ENCODE peak calls at places on chromosomes 2 and 18, in six cellular contexts. S, A, Y, J, X and K are unnamed samples. For H3K4me1, the result is how much of the 10 kb centered on the place peaks cover.

GRCh38 chr18:79597176-79598045 is 82.2 kb upstream of the CTDP1 start:
- DNase-seq in S (no peak), A (peak), Y (no peak), J (no peak), X (no peak), K (no peak)

GRCh38 chr2:85718885-85719487 is 24.8 kb downstream of the GNLY start:
- DNase-seq in S (no peak), A (no peak), Y (peak), J (no peak), X (no peak), K (no peak)

GRCh38 chr2:170017848-170018492 is 160.0 kb upstream of the MYO3B start:
- DNase-seq in S (no peak), A (no peak), Y (no peak), J (no peak), X (peak), K (no peak)

GRCh38 chr2:182372661-182373060 is 54.2 kb downstream of the PDE1A start:
- DNase-seq in S (peak), A (no peak), Y (peak), J (peak), X (peak), K (no peak)

GRCh38 chr18:274313-274712 is 6.5 kb upstream of the THOC1 start:
- DNase-seq in S (no peak), A (no peak), Y (no peak), J (no peak), X (no peak), K (no peak)

GRCh38 chr2:99707592-99707991 is 217.8 kb upstream of the REV1 start:
- DNase-seq in S (no peak), A (no peak), Y (no peak), J (no peak), X (no peak), K (no peak)

GRCh38 chr2:237324446-237325236 is 89.3 kb downstream of the COL6A3 start:
- DNase-seq in S (no peak), A (no peak), Y (no peak), J (no peak), X (no peak), K (no peak)

GRCh38 chr2:110853516-110853915 is 121.1 kb downstream of the ACOXL start:
- DNase-seq in S (no peak), A (no peak), Y (peak), J (no peak), X (no peak), K (no peak)

GRCh38 chr2:155663265-155663664 is 669.3 kb downstream of the NR4A2 start:
- DNase-seq in S (no peak), A (no peak), Y (no peak), J (no peak), X (no peak), K (no peak)

GRCh38 chr18:13107074-13107473 is 111.5 kb upstream of the LDLRAD4 start:
- DNase-seq in S (no peak), A (no peak), Y (no peak), J (no peak), X (no peak), K (no peak)

GRCh38 chr2:239934571-239935171 is 90.5 kb downstream of the NDUFA10 start:
- DNase-seq in S (peak), A (peak), Y (peak), J (no peak), X (peak), K (no peak)

GRCh38 chr2:102109016-102109415 is 33.5 kb upstream of the IL1R1 start:
- DNase-seq in S (no peak), A (no peak), Y (no peak), J (no peak), X (no peak), K (no peak)

GRCh38 chr2:240919161-240919781 is 13.1 kb downstream of the CROCC2 start:
- DNase-seq in S (peak), A (peak), Y (no peak), J (no peak), X (peak), K (peak)

GRCh38 chr2:128264881-128265607 is 53.6 kb downstream of the HS6ST1 start:
- DNase-seq in S (no peak), A (no peak), Y (peak), J (no peak), X (no peak), K (no peak)

GRCh38 chr2:195779491-195779890 is 122.5 kb downstream of the SLC39A10 start:
- DNase-seq in S (no peak), A (no peak), Y (no peak), J (no peak), X (no peak), K (no peak)

GRCh38 chr2:203330434-203330833 is 2.2 kb downstream of the ABI2 start:
- DNase-seq in S (no peak), A (no peak), Y (no peak), J (no peak), X (no peak), K (no peak)

GRCh38 chr2:239025081-239025801 is 177.4 kb downstream of the TWIST2 start:
- DNase-seq in S (no peak), A (peak), Y (no peak), J (no peak), X (no peak), K (no peak)

GRCh38 chr2:120958623-120959366 is 223.1 kb downstream of the GLI2 start:
- DNase-seq in S (no peak), A (no peak), Y (no peak), J (no peak), X (no peak), K (no peak)

GRCh38 chr2:10424051-10424450 is 24.1 kb downstream of the ODC1 start:
- DNase-seq in S (no peak), A (no peak), Y (no peak), J (no peak), X (no peak), K (no peak)

GRCh38 chr2:120605231-120605935 is 130.3 kb upstream of the GLI2 start:
- DNase-seq in S (peak), A (peak), Y (no peak), J (no peak), X (no peak), K (no peak)

GRCh38 chr18:69401475-69402218 is 959 bp downstream of the DOK6 start:
- DNase-seq in S (no peak), A (no peak), Y (no peak), J (no peak), X (peak), K (no peak)

GRCh38 chr2:202494300-202494699 is 118.2 kb downstream of the BMPR2 start:
- DNase-seq in S (no peak), A (no peak), Y (peak), J (no peak), X (peak), K (no peak)

GRCh38 chr2:178523596-178524134 is 43.4 kb downstream of the PLEKHA3 start:
- DNase-seq in S (no peak), A (no peak), Y (peak), J (no peak), X (no peak), K (no peak)

GRCh38 chr18:50410894-50411293 is 36.0 kb downstream of the SKA1 start:
- DNase-seq in S (no peak), A (no peak), Y (no peak), J (no peak), X (no peak), K (no peak)

GRCh38 chr2:189791338-189792042 is 7.2 kb downstream of the PMS1 start:
- DNase-seq in S (no peak), A (no peak), Y (peak), J (no peak), X (no peak), K (no peak)

GRCh38 chr18:2906522-2907458 is 60.0 kb downstream of the EMILIN2 start:
- DNase-seq in S (no peak), A (peak), Y (peak), J (no peak), X (peak), K (peak)

GRCh38 chr18:65936678-65937077 is 185.9 kb downstream of the CDH7 start:
- DNase-seq in S (no peak), A (no peak), Y (no peak), J (no peak), X (no peak), K (no peak)

GRCh38 chr18:79900610-79901570 is 50.6 kb downstream of the SLC66A2 start:
- DNase-seq in S (peak), A (no peak), Y (no peak), J (no peak), X (no peak), K (no peak)

GRCh38 chr2:151030663-151031230 is 230.9 kb downstream of the RBM43 start:
- DNase-seq in S (no peak), A (no peak), Y (no peak), J (no peak), X (no peak), K (no peak)

GRCh38 chr2:14634885-14635871 is 2.7 kb downstream of the LRATD1 start:
- DNase-seq in S (peak), A (peak), Y (peak), J (no peak), X (peak), K (peak)

GRCh38 chr2:122366427-122366826 is 611.0 kb downstream of the TSN start:
- DNase-seq in S (no peak), A (no peak), Y (no peak), J (no peak), X (no peak), K (no peak)

GRCh38 chr2:237901932-237902846 is 42.8 kb downstream of the RAMP1 start:
- DNase-seq in S (peak), A (no peak), Y (no peak), J (no peak), X (no peak), K (no peak)

GRCh38 chr18:24402209-24402785 is 4.7 kb upstream of the OSBPL1A start:
- DNase-seq in S (no peak), A (no peak), Y (no peak), J (no peak), X (no peak), K (no peak)

GRCh38 chr2:149038442-149039212 is at the start of gene LYPD6B:
- DNase-seq in S (no peak), A (no peak), Y (peak), J (no peak), X (no peak), K (peak)

GRCh38 chr18:22933958-22934423 is 863 bp downstream of the RBBP8 start:
- DNase-seq in S (no peak), A (no peak), Y (no peak), J (peak), X (no peak), K (no peak)

GRCh38 chr2:218028562-218029348 is 26.0 kb upstream of the TNS1 start:
- DNase-seq in S (no peak), A (no peak), Y (no peak), J (no peak), X (no peak), K (no peak)

GRCh38 chr2:42959993-42960834 is 167.8 kb upstream of the HAAO start:
- DNase-seq in S (no peak), A (no peak), Y (no peak), J (no peak), X (no peak), K (no peak)
- H3K4me1 ChIP-seq in S (under half), A (under half), Y (under half), J (under half), X (half or more), K (under half)

DNA sequence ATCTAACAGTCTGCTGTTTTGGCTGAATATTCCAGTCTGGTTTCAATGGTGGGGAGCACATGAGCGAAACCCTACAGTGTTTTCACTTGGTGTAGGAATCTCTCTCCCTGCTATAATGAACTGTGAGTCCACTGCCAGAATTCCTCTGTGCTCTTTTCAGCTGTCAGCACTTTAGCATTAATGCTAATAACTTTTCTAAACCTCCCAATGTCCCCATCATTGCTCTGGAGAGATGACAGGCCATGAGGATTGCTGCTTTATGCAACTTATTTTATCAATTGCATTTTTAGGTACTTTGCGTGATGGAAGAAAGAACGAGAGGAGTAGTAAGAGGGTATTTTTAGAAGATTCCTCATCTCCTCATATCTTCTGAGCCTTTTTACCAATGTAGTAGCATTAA is 25.3 kb downstream of the STK39 start:
- DNase-seq in S (no peak), A (no peak), Y (no peak), J (no peak), X (no peak), K (no peak)
- H3K4me1 ChIP-seq in S (under half), A (under half), Y (under half), J (under half), X (half or more), K (under half)

GRCh38 chr2:109330056-109330455 is 201.1 kb downstream of the SH3RF3 start:
- DNase-seq in S (no peak), A (no peak), Y (no peak), J (no peak), X (no peak), K (no peak)

GRCh38 chr2:109333414-109334194 is 204.6 kb downstream of the SH3RF3 start:
- DNase-seq in S (no peak), A (no peak), Y (no peak), J (no peak), X (no peak), K (no peak)

GRCh38 chr2:109331081-109331480 is 202.1 kb downstream of the SH3RF3 start:
- DNase-seq in S (no peak), A (no peak), Y (no peak), J (no peak), X (no peak), K (no peak)

GRCh38 chr2:109331864-109332848 is 203.2 kb downstream of the SH3RF3 start:
- DNase-seq in S (peak), A (peak), Y (peak), J (no peak), X (peak), K (no peak)

DNA sequence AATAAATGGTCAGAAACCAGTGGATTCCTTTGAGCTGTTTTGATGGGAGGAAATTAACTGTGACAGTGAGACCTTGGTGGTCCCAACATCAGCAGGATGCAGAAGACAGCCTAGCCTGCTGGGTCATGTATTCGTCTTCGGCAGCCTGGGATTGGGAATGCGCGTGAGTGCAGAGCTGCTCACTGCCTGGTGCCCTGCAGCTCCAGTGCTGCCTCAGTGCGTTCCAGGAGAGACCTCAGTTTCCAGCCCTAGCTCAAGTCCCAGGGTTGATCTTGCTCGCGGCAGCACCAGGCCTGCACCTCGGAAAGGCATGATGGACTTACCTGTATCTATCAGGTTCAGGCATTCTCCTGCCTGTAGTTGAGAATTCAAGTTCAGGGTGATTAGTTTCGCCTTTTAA is 203.9 kb downstream of the SH3RF3 start:
- DNase-seq in S (no peak), A (no peak), Y (no peak), J (no peak), X (no peak), K (no peak)
- H3K4me1 ChIP-seq in S (under half), A (under half), Y (under half), J (under half), X (under half), K (under half)

DNA sequence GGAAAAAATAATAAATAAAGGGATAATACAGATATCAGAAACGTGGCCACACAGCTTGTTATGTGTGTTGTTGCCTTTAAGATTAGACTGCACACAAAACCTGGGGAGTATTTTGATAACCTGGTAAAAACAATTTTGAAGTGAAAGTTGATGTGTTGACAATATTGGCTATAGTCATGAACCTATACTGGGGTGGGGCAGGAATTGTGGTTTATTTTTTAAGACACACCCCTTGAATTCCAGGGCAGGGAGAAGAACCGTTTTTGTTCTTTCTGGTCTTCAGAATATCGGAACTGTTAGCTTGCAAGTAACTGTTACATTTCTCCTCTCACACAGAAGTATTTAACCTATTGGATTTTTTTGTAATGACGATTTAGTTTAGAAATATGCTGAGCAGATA is 80.4 kb downstream of the LIMS1 start:
- DNase-seq in S (no peak), A (no peak), Y (no peak), J (no peak), X (no peak), K (no peak)
- H3K4me1 ChIP-seq in S (under half), A (half or more), Y (under half), J (half or more), X (half or more), K (under half)